ENCODE peak calls at places on chromosomes 3 and 15, in eight cellular contexts. N is testis, Q is psoas muscle, Y is AG10803, I is stomach, L is HCT116, M is endodermal cell, F is cardiac muscle cell. U is an unnamed sample.

GRCh38 chr15:34927726-34928125 is 41.8 kb downstream of the AQR start:
- DNase-seq in N (no peak), M (no peak), F (no peak), Q (no peak), Y (no peak), L (no peak), I (no peak), U (no peak)

GRCh38 chr3:176120507-176120906 is 1076.8 kb downstream of the TBL1XR1 start:
- DNase-seq in Q (no peak), Y (no peak), F (no peak), M (no peak), L (no peak), I (no peak), N (no peak), U (no peak)

GRCh38 chr15:27091270-27091940 is 120.4 kb downstream of the GABRG3 start:
- DNase-seq in L (no peak), F (no peak), M (no peak), I (no peak), N (no peak), Y (peak), Q (no peak), U (no peak)

GRCh38 chr3:171541647-171542046 is 81.4 kb upstream of the TNIK start:
- DNase-seq in L (no peak), Q (no peak), Y (no peak), F (no peak), N (no peak), I (no peak), M (no peak), U (no peak)

GRCh38 chr3:98763076-98763475 is at the start of gene ST3GAL6:
- DNase-seq in N (peak), L (no peak), M (no peak), F (no peak), Y (peak), I (no peak), Q (no peak), U (no peak)

GRCh38 chr3:39148116-39149058 is 5.0 kb downstream of the CSRNP1 start:
- DNase-seq in L (no peak), M (peak), N (no peak), Y (peak), Q (no peak), I (no peak), F (no peak), U (no peak)

GRCh38 chr3:193053031-193053430 is 135.4 kb upstream of the MB21D2 start:
- DNase-seq in M (no peak), I (no peak), L (no peak), F (no peak), Q (no peak), N (no peak), Y (peak), U (no peak)

GRCh38 chr3:84724877-84725276 is 233.9 kb upstream of the CADM2 start:
- DNase-seq in M (no peak), Q (no peak), F (no peak), Y (peak), I (no peak), N (no peak), L (no peak), U (no peak)

GRCh38 chr15:85702321-85703230 is 92.1 kb downstream of the KLHL25 start:
- DNase-seq in L (no peak), Q (no peak), Y (peak), M (no peak), F (no peak), N (no peak), I (no peak), U (no peak)

GRCh38 chr3:56309465-56309864 is 158.8 kb downstream of the ERC2 start:
- DNase-seq in N (no peak), Q (no peak), Y (no peak), L (no peak), M (no peak), F (no peak), I (no peak), U (no peak)

GRCh38 chr3:15941958-15942357 is 144.2 kb upstream of the ANKRD28 start:
- DNase-seq in I (no peak), Y (peak), N (no peak), M (no peak), L (no peak), Q (no peak), F (no peak), U (no peak)

GRCh38 chr15:64774556-64775523 is 549 bp downstream of the RBPMS2 start:
- DNase-seq in F (peak), Y (no peak), N (no peak), L (no peak), I (peak), Q (peak), M (peak), U (no peak)

GRCh38 chr3:107206141-107206540 is 171.1 kb upstream of the CCDC54 start:
- DNase-seq in I (no peak), M (peak), Q (no peak), F (peak), N (no peak), Y (peak), L (peak), U (no peak)

GRCh38 chr3:129122697-129123055 is 1.1 kb upstream of the RAB43 start:
- DNase-seq in F (no peak), I (peak), L (no peak), Q (no peak), M (no peak), N (peak), Y (peak), U (no peak)

GRCh38 chr3:160134964-160135363 is 90.3 kb upstream of the C3orf80 start:
- DNase-seq in L (no peak), Y (peak), N (no peak), I (no peak), M (no peak), Q (no peak), F (no peak), U (peak)

GRCh38 chr15:79028411-79028964 is 62.1 kb downstream of the RASGRF1 start:
- DNase-seq in Y (peak), M (peak), Q (no peak), I (no peak), F (peak), N (peak), L (peak), U (no peak)

GRCh38 chr15:67941643-67942315 is 101.9 kb upstream of the RNU6-1 start:
- DNase-seq in Q (no peak), I (no peak), Y (no peak), M (peak), L (no peak), F (no peak), N (no peak), U (no peak)

GRCh38 chr3:156480949-156481348 is 74.0 kb downstream of the SSR3 start:
- DNase-seq in Y (no peak), F (no peak), L (no peak), Q (no peak), M (no peak), I (no peak), N (no peak), U (no peak)

GRCh38 chr3:156488771-156489170 is 66.1 kb downstream of the SSR3 start:
- DNase-seq in Y (peak), Q (no peak), L (no peak), F (no peak), M (no peak), I (no peak), N (no peak), U (no peak)

GRCh38 chr3:156483002-156483401 is 71.9 kb downstream of the SSR3 start:
- DNase-seq in F (no peak), L (no peak), M (no peak), Q (no peak), Y (no peak), N (no peak), I (no peak), U (no peak)

GRCh38 chr3:156483426-156483825 is 71.5 kb downstream of the SSR3 start:
- DNase-seq in N (no peak), Y (peak), Q (no peak), F (no peak), L (peak), I (no peak), M (no peak), U (no peak)

GRCh38 chr3:156483961-156484787 is 70.7 kb downstream of the SSR3 start:
- DNase-seq in F (peak), N (no peak), Y (peak), I (no peak), Q (no peak), M (no peak), L (peak), U (no peak)
- H3K4me3 ChIP-seq in F (no peak), N (no peak), Y (no peak), I (no peak), Q (no peak), M (no peak), L (no peak), U (no peak)

DNA sequence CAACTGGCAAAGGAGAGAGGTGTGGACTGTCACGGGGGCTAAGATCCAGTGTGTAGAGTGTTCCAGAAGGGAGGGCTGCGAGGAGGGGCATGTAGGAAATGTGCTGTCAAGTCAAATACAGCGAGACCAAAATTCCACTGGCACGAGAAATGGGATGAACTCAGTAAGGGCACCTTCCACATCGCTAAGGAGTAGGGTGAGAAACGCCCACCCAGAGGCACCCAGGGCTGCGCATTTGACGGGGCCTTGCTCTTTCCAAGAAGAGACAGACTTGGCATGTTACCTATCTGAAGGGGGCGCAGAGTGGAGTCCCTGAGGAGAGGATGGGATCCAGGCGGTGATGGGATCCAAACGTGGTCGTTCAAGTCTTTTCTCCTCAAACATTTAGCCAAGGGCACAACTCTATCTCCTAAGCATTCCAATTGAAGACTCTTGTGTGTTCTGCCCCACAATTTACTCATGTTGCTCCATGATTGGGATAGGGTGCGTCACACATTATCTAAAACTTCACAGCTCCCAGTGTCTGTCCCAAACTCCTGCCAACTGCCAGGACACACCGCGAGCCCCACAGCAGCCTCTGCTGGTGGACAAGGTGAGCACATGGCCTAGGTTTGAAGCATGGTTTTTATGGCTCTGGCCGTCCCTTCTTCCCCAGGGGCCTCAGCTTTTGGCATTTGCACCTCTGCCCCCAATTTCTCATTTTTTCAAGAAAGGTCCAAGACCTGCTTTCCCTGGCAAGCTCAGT is 7.6 kb downstream of the SELENOS start:
- DNase-seq in I (no peak), N (no peak), Y (no peak), Q (no peak), M (peak), L (no peak), F (no peak), U (no peak)
- TF ChIP-seq CTCF in I (no peak), N (peak), Y (peak), Q (peak), M (peak), L (peak), F (peak), U (peak)

DNA sequence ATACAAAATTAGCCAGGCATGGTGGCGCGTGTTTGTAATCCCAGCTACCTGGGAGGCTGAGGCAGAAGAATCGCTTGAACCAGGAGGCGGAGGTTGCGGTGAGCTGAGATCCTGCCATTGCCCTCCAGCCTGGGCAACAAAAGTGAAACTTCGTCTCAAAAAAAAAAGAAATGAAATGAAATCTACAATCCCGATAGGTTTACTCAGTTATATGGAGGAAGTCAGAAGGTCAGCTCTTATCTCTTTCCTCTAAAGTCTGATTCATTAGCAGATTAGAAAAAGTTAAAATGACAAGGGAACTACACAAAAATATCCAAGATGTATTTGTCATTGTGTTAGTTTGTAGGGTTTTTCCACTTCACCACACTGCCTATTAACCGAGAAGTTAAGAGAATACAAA is 420.7 kb downstream of the SHQ1 start:
- DNase-seq in L (no peak), F (no peak), M (no peak), N (no peak), Y (no peak), I (no peak), Q (no peak), U (no peak)
- H3K4me3 ChIP-seq in L (no peak), F (no peak), M (peak), N (no peak), Y (no peak), I (no peak), Q (no peak), U (no peak)

GRCh38 chr15:91664224-91664836 is 189.2 kb upstream of the SLCO3A1 start:
- DNase-seq in I (no peak), L (no peak), F (no peak), Y (no peak), N (no peak), Q (no peak), M (no peak), U (no peak)

GRCh38 chr15:91655891-91656290 is 197.6 kb upstream of the SLCO3A1 start:
- DNase-seq in L (no peak), F (no peak), M (no peak), I (no peak), N (no peak), Y (no peak), Q (no peak), U (no peak)

GRCh38 chr15:91660174-91660649 is 193.3 kb upstream of the SLCO3A1 start:
- DNase-seq in F (no peak), L (no peak), M (peak), N (no peak), Y (no peak), I (no peak), Q (no peak), U (no peak)
- TF ChIP-seq CTCF in F (no peak), L (no peak), M (peak), N (no peak), Y (no peak), I (no peak), Q (no peak), U (no peak)

GRCh38 chr3:18420584-18420983 is 4.6 kb downstream of the SATB1 start:
- DNase-seq in Y (no peak), F (no peak), Q (no peak), M (no peak), I (no peak), L (no peak), N (no peak), U (no peak)
- H3K4me3 ChIP-seq in Y (no peak), F (no peak), Q (no peak), M (no peak), I (no peak), L (no peak), N (no peak), U (no peak)

DNA sequence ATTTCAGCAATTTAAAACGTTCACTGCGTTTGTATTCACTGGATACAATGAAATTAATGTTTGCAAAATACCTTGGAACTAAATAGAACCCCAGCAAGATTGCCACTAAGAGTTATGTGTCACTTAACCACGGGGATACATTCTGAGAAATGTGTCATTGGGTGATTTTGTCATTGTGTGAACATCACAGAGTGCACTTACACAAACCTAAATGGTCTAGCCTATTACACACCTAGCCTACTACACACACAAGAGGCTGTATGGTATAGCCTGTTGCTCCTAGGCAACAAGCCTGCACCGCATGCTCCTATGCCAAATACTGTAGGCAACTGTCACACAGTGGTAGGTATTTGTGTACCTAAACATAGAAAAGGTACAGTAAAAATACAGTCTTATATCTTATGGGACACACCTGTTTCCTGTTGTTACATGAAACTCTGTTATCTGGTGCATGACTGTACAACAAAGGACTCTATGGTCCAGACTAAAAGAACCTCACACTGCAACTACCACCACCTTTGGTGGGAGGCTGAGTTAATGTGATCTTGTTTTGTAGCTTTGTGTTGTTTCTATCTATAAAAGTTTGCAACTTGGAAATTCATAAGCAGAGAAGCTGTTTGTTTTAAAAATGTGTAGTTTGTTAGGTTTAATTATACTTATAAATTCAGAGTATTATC is 92.2 kb upstream of the NTRK3 start:
- DNase-seq in L (no peak), Y (no peak), N (no peak), M (no peak), F (no peak), Q (no peak), I (no peak), U (no peak)
- TF ChIP-seq CTCF in L (no peak), Y (no peak), N (no peak), M (no peak), F (no peak), Q (no peak), I (no peak), U (no peak)

GRCh38 chr15:30992465-30992864 is 1.0 kb upstream of the MTMR10 start:
- DNase-seq in N (no peak), L (no peak), Q (no peak), I (no peak), F (peak), M (no peak), Y (no peak), U (no peak)
- H3K4me3 ChIP-seq in N (no peak), L (peak), Q (peak), I (peak), F (peak), M (peak), Y (peak), U (no peak)

DNA sequence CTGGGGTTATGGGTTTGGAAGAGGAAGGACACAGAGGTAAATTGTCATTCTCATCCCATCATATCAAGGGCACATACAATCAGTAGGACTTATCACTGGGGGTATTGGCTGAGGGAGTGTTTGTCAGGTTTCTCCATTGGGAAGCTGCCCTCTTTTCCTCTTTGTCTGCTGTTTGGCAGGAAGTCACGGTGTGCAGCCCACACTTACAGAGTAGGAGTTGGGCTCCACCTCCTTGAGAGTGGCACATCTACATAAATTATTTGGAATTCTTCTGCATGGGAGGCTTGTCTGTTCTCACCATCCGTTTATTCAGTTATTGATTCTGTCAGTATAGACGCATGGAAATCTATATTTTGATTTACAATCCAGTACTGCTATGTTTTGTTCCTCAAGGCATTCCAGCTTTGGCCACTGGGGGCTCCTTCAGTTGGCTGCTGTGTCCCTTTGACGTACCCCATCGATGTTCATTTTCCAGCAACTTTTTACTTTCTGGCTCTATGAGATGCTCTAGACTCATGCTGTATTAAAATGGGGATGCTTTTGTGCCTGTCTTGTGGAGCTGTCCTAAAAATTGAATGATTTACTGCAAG is 200.3 kb downstream of the SLCO3A1 start:
- DNase-seq in Y (no peak), F (no peak), L (no peak), Q (no peak), M (peak), N (no peak), I (no peak), U (no peak)
- TF ChIP-seq CTCF in Y (peak), F (peak), L (peak), Q (peak), M (peak), N (peak), I (no peak), U (no peak)

GRCh38 chr3:151200586-151200985 is 2.4 kb downstream of the GPR171 start:
- DNase-seq in F (no peak), Q (no peak), M (no peak), I (no peak), L (no peak), Y (no peak), N (no peak), U (no peak)
- H3K4me3 ChIP-seq in F (no peak), Q (no peak), M (no peak), I (no peak), L (no peak), Y (no peak), N (no peak), U (no peak)

DNA sequence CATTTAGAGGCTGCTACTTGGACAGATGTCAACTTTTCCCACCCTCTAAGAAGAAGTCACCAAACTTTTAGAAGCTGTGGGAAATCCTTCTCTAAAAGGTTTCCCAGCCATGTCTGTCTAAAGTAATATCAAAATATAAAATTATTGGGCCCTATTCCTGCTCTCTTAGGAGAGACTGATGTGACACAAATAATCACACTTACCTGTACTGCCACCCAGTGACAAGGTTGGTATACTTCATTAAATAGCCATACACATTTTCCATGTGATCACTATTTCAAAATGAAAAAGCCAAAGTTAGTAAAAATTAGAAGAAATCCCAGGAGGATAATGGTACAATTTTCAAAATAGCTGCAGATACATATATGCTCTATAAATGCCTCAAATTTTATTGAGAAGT is 12.6 kb downstream of the OSBPL11 start:
- DNase-seq in Y (no peak), L (peak), N (no peak), I (no peak), M (no peak), F (no peak), Q (no peak), U (no peak)
- TF ChIP-seq CTCF in Y (no peak), L (peak), N (no peak), I (no peak), M (peak), F (no peak), Q (no peak), U (no peak)